ENCODE peak calls at places on chromosomes 13 and 19, in six cellular contexts. R is ovary, G is aorta, L is upper lobe of left lung, D is GM23338, J is breast epithelium. Z is an unnamed sample. For H3K4me1, the result is how much of the 10 kb centered on the place peaks cover.

GRCh38 chr19:44792286-44792685 is 14.6 kb downstream of the CBLC start:
- DNase-seq in J (no peak), R (no peak), D (no peak), G (no peak), L (no peak), Z (no peak)

GRCh38 chr19:55451522-55452380 is 8.7 kb upstream of the SHISA7 start:
- DNase-seq in D (no peak), J (no peak), G (no peak), R (peak), L (no peak), Z (peak)

GRCh38 chr13:53198699-53199098 is 170.1 kb downstream of the OLFM4 start:
- DNase-seq in J (no peak), L (no peak), G (no peak), R (no peak), D (no peak), Z (no peak)

GRCh38 chr13:38309397-38309796 is 40.3 kb upstream of the UFM1 start:
- DNase-seq in J (no peak), R (no peak), G (no peak), L (no peak), D (no peak), Z (no peak)

GRCh38 chr19:56477429-56478338 is 539 bp upstream of the ZNF667 start:
- DNase-seq in D (peak), G (peak), R (peak), L (peak), J (peak), Z (peak)

GRCh38 chr19:34363094-34363493 is 1.9 kb upstream of the GPI start:
- DNase-seq in D (peak), R (no peak), J (no peak), G (no peak), L (no peak), Z (no peak)

GRCh38 chr19:17576758-17577532 is 21.5 kb downstream of the COLGALT1 start:
- DNase-seq in G (no peak), J (no peak), D (peak), R (peak), L (peak), Z (peak)

GRCh38 chr19:8209111-8209964 is at the start of gene CERS4:
- DNase-seq in J (peak), R (peak), D (peak), G (peak), L (peak), Z (no peak)

GRCh38 chr19:16325671-16326400 is 1.2 kb downstream of the KLF2 start:
- DNase-seq in R (peak), J (no peak), L (peak), G (peak), D (peak), Z (no peak)

GRCh38 chr13:110387451-110388140 is 80.5 kb downstream of the COL4A2 start:
- DNase-seq in R (peak), D (peak), L (no peak), G (peak), J (peak), Z (no peak)

GRCh38 chr19:33684550-33685303 is 63.0 kb downstream of the CHST8 start:
- DNase-seq in R (no peak), D (no peak), L (no peak), G (peak), J (no peak), Z (peak)

GRCh38 chr13:72061613-72062012 is 194.6 kb upstream of the DACH1 start:
- DNase-seq in L (no peak), R (no peak), J (no peak), G (no peak), D (no peak), Z (no peak)

GRCh38 chr13:92716749-92717148 is 509.9 kb upstream of the GPC6 start:
- DNase-seq in D (peak), R (no peak), J (no peak), G (no peak), L (no peak), Z (no peak)

GRCh38 chr13:90498096-90498495 is 849.4 kb upstream of the MIR17HG start:
- DNase-seq in G (no peak), R (no peak), L (no peak), J (no peak), D (no peak), Z (no peak)

GRCh38 chr13:43335669-43336068 is 312.3 kb downstream of the DNAJC15 start:
- DNase-seq in J (no peak), L (no peak), R (no peak), G (no peak), D (no peak), Z (no peak)

GRCh38 chr13:71866173-71867091 is 572 bp downstream of the DACH1 start:
- DNase-seq in R (no peak), G (peak), D (peak), J (no peak), L (peak), Z (peak)

GRCh38 chr13:110306340-110306959 is 507 bp downstream of the COL4A1 start:
- DNase-seq in G (no peak), J (no peak), R (peak), D (peak), L (no peak), Z (no peak)

GRCh38 chr13:65971541-65971940 is 1258.6 kb downstream of the PCDH9 start:
- DNase-seq in D (peak), R (no peak), L (no peak), G (no peak), J (no peak), Z (no peak)

GRCh38 chr19:14476663-14477401 is 1.7 kb upstream of the PTGER1 start:
- DNase-seq in J (no peak), G (peak), R (no peak), L (peak), D (no peak), Z (peak)

GRCh38 chr13:26693749-26694463 is 66.7 kb downstream of the GPR12 start:
- DNase-seq in D (peak), R (no peak), G (no peak), J (no peak), L (no peak), Z (no peak)

GRCh38 chr19:42480335-42481095 is 37.8 kb upstream of the CXCL17 start:
- DNase-seq in J (no peak), R (no peak), G (no peak), D (no peak), L (peak), Z (no peak)

GRCh38 chr19:38274734-38275133 is 10.4 kb downstream of the SPINT2 start:
- DNase-seq in J (peak), D (no peak), R (no peak), G (no peak), L (peak), Z (no peak)

GRCh38 chr13:113509989-113510388 is 19.5 kb upstream of the DCUN1D2 start:
- DNase-seq in L (no peak), G (no peak), J (no peak), D (no peak), R (no peak), Z (no peak)

GRCh38 chr13:110882972-110883371 is 31.9 kb downstream of the ANKRD10 start:
- DNase-seq in D (no peak), G (no peak), L (no peak), R (no peak), J (no peak), Z (no peak)

GRCh38 chr19:32603961-32604360 is 23.0 kb downstream of the PDCD5 start:
- DNase-seq in D (no peak), R (no peak), G (no peak), J (no peak), L (no peak), Z (no peak)

GRCh38 chr19:51247972-51248371 is 2.9 kb upstream of the SIGLECL1 start:
- DNase-seq in G (no peak), L (no peak), J (no peak), D (no peak), R (no peak), Z (no peak)

GRCh38 chr13:94595006-94595942 is 678 bp downstream of the TGDS start:
- DNase-seq in G (peak), D (peak), J (no peak), L (peak), R (no peak), Z (no peak)

GRCh38 chr19:40778865-40779284 is 828 bp downstream of the RAB4B start:
- DNase-seq in G (no peak), R (no peak), D (no peak), L (no peak), J (no peak), Z (no peak)

GRCh38 chr13:113793718-113794085 is 34.7 kb downstream of the TMEM255B start:
- DNase-seq in L (no peak), G (peak), D (no peak), J (no peak), R (no peak), Z (peak)

GRCh38 chr13:41159174-41159573 is 26.6 kb upstream of the KBTBD6 start:
- DNase-seq in J (no peak), D (no peak), L (no peak), R (no peak), G (no peak), Z (no peak)

GRCh38 chr13:35927554-35927953 is 203.6 kb downstream of the DCLK1 start:
- DNase-seq in J (no peak), D (no peak), R (peak), L (no peak), G (no peak), Z (no peak)

GRCh38 chr19:7294571-7295212 is 478 bp upstream of the INSR start:
- DNase-seq in R (peak), D (peak), L (peak), J (peak), G (peak), Z (no peak)

DNA sequence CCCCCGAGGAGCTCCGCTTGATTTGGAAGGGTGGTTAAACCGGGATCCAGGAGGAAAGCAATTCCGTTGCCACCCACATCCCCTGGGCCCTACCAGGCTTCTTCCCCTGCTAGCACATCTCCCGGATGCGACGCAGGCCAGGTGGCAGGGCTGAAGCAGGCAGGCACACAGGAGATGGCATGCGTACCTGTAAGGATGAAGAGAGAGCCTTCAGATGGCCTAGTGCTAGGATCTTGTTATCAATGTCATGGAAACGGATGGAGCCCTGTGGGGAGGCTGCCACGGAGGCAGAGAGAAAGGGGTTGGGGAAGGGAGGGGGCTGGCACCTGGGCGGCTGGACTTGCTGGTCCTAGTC is 8.5 kb upstream of the SOX1 start:
- DNase-seq in D (peak), J (no peak), G (no peak), L (no peak), R (no peak), Z (no peak)
- H3K4me1 ChIP-seq in D (half or more), J (under half), G (under half), L (under half), R (under half), Z (under half)

DNA sequence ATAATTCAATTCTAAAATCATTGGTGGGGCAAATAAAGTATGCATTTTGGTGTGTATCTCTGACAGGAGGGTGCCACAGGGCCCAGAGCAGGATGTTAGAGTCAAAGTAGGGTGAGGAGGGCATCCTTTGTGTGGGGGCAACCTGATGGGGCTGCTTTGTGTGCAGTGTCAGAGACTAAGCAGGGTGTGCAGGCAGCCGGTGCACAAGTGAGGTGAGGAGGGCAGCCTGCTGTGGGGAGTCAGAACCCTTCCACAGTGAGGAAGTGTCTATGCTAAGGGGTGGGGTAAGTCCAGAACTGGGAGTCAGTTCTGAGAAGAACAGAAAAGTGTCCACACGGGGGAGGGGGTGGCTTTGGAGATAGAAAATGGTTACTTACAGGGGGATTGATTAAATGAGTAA is 40.7 kb downstream of the RB1 start:
- DNase-seq in J (no peak), D (no peak), L (no peak), R (no peak), G (no peak), Z (no peak)
- H3K4me1 ChIP-seq in J (under half), D (under half), L (under half), R (under half), G (under half), Z (under half)

DNA sequence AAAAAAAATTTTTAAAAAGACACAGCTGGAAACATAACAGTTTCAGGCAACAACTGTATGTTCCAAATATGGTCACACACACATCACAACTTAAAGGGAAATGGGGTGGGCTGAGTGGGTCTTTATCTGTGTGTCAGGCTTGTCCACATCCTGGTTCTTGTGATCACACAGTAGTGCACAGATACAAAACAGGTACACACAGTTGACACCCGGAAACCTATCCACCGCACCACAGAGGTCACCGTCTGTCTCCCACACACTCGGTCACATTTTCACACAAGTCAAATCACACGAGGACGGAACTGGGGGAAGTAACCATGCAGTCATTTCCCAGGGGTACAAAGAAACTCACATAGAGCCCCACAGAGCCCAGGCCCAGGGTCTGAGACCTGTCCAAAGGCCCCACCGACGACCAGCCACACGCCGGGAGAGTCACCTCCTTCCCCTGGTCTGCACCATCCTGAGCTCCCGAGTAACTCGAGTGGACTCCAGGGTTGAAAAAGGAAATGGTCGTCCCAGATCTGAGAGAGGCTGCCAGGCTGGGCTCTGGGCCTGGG is 1.4 kb upstream of the PPAN start:
- DNase-seq in G (no peak), D (no peak), R (no peak), L (peak), J (no peak), Z (no peak)
- H3K4me1 ChIP-seq in G (under half), D (under half), R (under half), L (under half), J (under half), Z (under half)

DNA sequence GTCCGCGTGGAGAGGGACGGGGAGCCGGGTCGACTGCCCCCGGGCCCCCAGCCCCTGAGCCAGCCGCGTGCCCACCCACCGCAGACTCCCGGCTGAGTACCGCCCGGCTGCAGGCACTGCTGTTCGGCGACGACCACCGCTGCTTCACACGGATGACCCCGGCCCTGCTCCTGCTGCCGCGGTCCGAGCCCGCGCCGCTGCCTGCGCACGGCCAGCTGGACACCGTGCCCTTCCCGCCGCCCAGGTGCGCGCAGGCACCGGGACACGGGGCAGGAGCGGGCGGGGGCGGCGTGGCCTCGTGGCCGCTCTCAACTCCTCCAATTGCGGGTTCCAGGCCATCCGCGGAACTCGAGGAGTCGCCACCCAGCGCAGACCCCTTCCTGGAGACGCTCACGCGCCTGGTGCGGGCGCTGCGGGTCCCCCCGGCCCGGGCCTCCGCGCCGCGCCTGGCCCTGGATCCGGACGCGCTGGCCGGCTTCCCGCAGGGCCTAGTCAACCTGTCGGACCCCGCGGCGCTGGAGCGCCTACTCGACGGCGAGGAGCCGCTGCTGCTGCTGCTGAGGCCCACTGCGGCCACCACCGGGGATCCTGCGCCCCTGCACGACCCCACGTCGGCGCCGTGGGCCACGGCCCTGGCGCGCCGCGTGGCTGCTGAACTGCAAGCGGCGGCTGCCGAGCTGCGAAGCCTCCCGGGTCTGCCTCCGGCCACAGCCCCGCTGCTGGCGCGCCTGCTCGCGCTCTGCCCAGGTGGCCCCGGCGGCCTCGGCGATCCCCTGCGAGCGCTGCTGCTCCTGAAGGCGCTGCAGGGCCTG is 1.8 kb downstream of the AMH start:
- DNase-seq in R (no peak), G (no peak), J (no peak), D (peak), L (no peak), Z (peak)
- H3K4me1 ChIP-seq in R (under half), G (under half), J (under half), D (under half), L (under half), Z (under half)

GRCh38 chr19:28846094-28846812 is 366.7 kb downstream of the UQCRFS1 start:
- DNase-seq in G (no peak), L (no peak), D (no peak), R (no peak), J (no peak), Z (no peak)
- H3K4me1 ChIP-seq in G (under half), L (under half), D (under half), R (under half), J (under half), Z (under half)

GRCh38 chr19:19457691-19458090 is 52.2 kb downstream of the GATAD2A start:
- DNase-seq in D (no peak), G (peak), J (no peak), L (no peak), R (no peak), Z (no peak)

GRCh38 chr19:19460258-19460731 is 54.8 kb downstream of the GATAD2A start:
- DNase-seq in R (no peak), J (no peak), G (no peak), L (no peak), D (no peak), Z (no peak)

GRCh38 chr19:19459099-19459498 is 53.6 kb downstream of the GATAD2A start:
- DNase-seq in R (no peak), D (no peak), L (no peak), G (no peak), J (no peak), Z (no peak)

GRCh38 chr19:19459707-19460251 is 54.3 kb downstream of the GATAD2A start:
- DNase-seq in G (no peak), J (no peak), L (peak), D (no peak), R (no peak), Z (no peak)

GRCh38 chr19:19458110-19458816 is 52.8 kb downstream of the GATAD2A start:
- DNase-seq in R (no peak), J (no peak), D (no peak), G (peak), L (no peak), Z (no peak)
- H3K4me1 ChIP-seq in R (under half), J (under half), D (under half), G (under half), L (half or more), Z (under half)

GRCh38 chr19:50003810-50004419 is 21.3 kb downstream of the VRK3 start:
- DNase-seq in R (peak), D (no peak), J (peak), L (peak), G (no peak), Z (no peak)

GRCh38 chr19:50007947-50008346 is 17.2 kb downstream of the VRK3 start:
- DNase-seq in D (no peak), L (no peak), R (no peak), G (no peak), J (no peak), Z (no peak)

GRCh38 chr19:50007170-50007569 is 18.0 kb downstream of the VRK3 start:
- DNase-seq in G (no peak), R (no peak), D (no peak), L (no peak), J (no peak), Z (no peak)

GRCh38 chr19:50003254-50003788 is 21.9 kb downstream of the VRK3 start:
- DNase-seq in R (no peak), J (no peak), G (no peak), L (no peak), D (no peak), Z (no peak)

DNA sequence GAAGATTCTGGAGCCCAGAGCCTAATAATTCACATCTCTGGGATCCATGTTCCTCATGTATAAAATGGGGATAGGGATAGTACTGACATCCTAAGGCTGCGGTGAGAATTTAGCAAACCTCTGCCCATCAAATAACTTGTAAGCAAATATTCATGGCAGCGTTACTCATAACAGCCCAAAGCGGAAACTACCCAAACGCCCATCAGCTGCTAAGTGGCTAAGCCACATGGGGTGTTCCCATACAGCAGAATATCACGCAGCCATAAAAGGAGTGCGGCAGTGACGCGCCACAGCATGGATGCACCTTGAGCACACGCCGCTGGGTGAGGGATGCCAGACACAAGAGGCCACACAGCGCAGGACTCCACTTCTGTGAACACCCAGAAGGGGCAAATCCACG is 19.7 kb downstream of the VRK3 start:
- DNase-seq in D (no peak), R (no peak), G (no peak), L (no peak), J (no peak), Z (no peak)
- H3K4me1 ChIP-seq in D (under half), R (under half), G (under half), L (under half), J (under half), Z (under half)

DNA sequence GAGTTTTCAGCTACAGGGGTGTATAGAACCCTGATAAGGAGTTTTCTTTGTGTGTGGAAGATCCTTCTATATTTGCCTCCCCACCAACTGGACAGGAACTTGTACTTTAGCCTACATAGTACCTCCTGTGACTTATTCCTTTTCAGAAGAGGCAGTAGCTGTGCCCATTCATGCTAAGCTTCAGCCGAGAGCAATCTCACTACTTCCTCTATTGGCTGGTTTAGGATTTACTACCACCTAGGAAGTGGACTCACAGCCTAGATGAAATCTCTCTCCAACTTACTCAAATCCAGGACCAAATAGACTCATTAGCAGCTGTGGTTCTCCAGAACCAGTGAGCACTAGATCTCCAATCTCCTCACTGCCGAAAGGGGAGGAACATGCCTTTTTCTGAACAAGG is 2.3 kb upstream of the REX1BD start:
- DNase-seq in G (no peak), R (no peak), L (no peak), J (no peak), D (no peak), Z (no peak)
- H3K4me1 ChIP-seq in G (under half), R (under half), L (under half), J (under half), D (under half), Z (under half)